ENCODE peak calls at places on chromosome 19, in nine cellular contexts. Q is endothelial cell; O is CD8-positive, alpha-beta T cell; C is iPS-NIHi11; L is activated naive CD4-positive, alpha-beta T cell treated with Interleukin-2 at 50 U/mL for 16 hours; M is T-helper 2 cell; I is amygdala; R is activated CD4-positive, CD25-positive, alpha-beta regulatory T cell treated with anti-CD3 and anti-CD28 coated beads, Interleukin-2, amount 50 U/mL, for 72 hours; K is GOT3. A is an unnamed sample.

GRCh38 chr19:2050991-2051770 is at the start of gene MKNK2:
- DNase-seq in Q (peak; percentile 99), O (peak; percentile 94), C (peak; percentile 94), L (peak; percentile 92), M (peak; percentile 88), I (peak; percentile 83), R (peak; percentile 99), K (peak; percentile 70), A (peak; percentile 96)

GRCh38 chr19:41893899-41894298 is 10.9 kb downstream of the ARHGEF1 start:
- DNase-seq in Q (no peak), O (no peak), C (peak; percentile 56), L (no peak), M (peak; percentile 75), I (no peak), R (no peak), K (no peak), A (no peak)

GRCh38 chr19:19366691-19367396 is 38.6 kb upstream of the GATAD2A start:
- DNase-seq in Q (peak; percentile 72), O (peak; percentile 66), C (peak; percentile 86), L (peak; percentile 74), M (peak; percentile 87), I (no peak), R (peak; percentile 77), K (no peak), A (peak; percentile 66)

GRCh38 chr19:5106361-5106760 is 137.4 kb downstream of the KDM4B start:
- DNase-seq in Q (no peak), O (no peak), C (no peak), L (no peak), M (no peak), I (no peak), R (no peak), K (no peak), A (no peak)

GRCh38 chr19:19538077-19538764 is at the start of gene CILP2:
- DNase-seq in Q (peak; percentile 57), O (peak; percentile 48), C (peak; percentile 92), L (peak; percentile 44), M (no peak), I (no peak), R (peak; percentile 60), K (no peak), A (no peak)

GRCh38 chr19:56595548-56595899 is 422 bp downstream of the ZNF71 start:
- DNase-seq in Q (no peak), O (no peak), C (no peak), L (no peak), M (no peak), I (no peak), R (no peak), K (no peak), A (no peak)

GRCh38 chr19:55310498-55310897 is 14.6 kb downstream of the TMEM150B start:
- DNase-seq in Q (no peak), O (no peak), C (no peak), L (no peak), M (no peak), I (no peak), R (no peak), K (no peak), A (no peak)

GRCh38 chr19:10812902-10813404 is 23.1 kb downstream of the TMED1 start:
- DNase-seq in Q (no peak), O (peak; percentile 28), C (no peak), L (peak; percentile 35), M (peak; percentile 54), I (no peak), R (no peak), K (peak; percentile 18), A (no peak)

GRCh38 chr19:34482380-34483250 is 1.1 kb downstream of the WTIP start:
- DNase-seq in Q (peak; percentile 49), O (no peak), C (peak; percentile 65), L (no peak), M (no peak), I (no peak), R (no peak), K (no peak), A (no peak)

GRCh38 chr19:14434157-14434501 is 1.0 kb downstream of the PKN1 start:
- DNase-seq in Q (no peak), O (no peak), C (no peak), L (no peak), M (no peak), I (no peak), R (no peak), K (no peak), A (no peak)

GRCh38 chr19:14113762-14114414 is 3.7 kb downstream of the PRKACA start:
- DNase-seq in Q (no peak), O (peak; percentile 22), C (no peak), L (peak; percentile 44), M (peak; percentile 56), I (no peak), R (peak; percentile 48), K (no peak), A (peak; percentile 30)

GRCh38 chr19:12733369-12733896 is 1.1 kb downstream of the TRIR start:
- DNase-seq in Q (no peak), O (peak; percentile 50), C (peak; percentile 50), L (peak; percentile 45), M (peak; percentile 79), I (no peak), R (peak; percentile 41), K (no peak), A (peak; percentile 41)

GRCh38 chr19:12937243-12938053 is 961 bp upstream of the CALR start:
- DNase-seq in Q (peak; percentile 49), O (peak; percentile 20), C (peak; percentile 41), L (no peak), M (peak; percentile 45), I (no peak), R (no peak), K (no peak), A (no peak)

GRCh38 chr19:42075616-42076374 is at the start of gene ZNF574:
- DNase-seq in Q (peak; percentile 96), O (peak; percentile 98), C (peak; percentile 97), L (peak; percentile 99), M (peak; percentile 100), I (peak; percentile 97), R (peak; percentile 98), K (peak; percentile 92), A (peak; percentile 98)

GRCh38 chr19:9881720-9882119 is 46.6 kb downstream of the PIN1 start:
- DNase-seq in Q (no peak), O (no peak), C (no peak), L (no peak), M (no peak), I (no peak), R (no peak), K (no peak), A (no peak)

GRCh38 chr19:4519521-4520277 is 1.4 kb upstream of the PLIN4 start:
- DNase-seq in Q (no peak), O (no peak), C (no peak), L (no peak), M (no peak), I (peak; percentile 18), R (no peak), K (no peak), A (no peak)

GRCh38 chr19:47229674-47230121 is 1.3 kb downstream of the BBC3 start:
- DNase-seq in Q (no peak), O (peak; percentile 37), C (no peak), L (no peak), M (peak; percentile 62), I (no peak), R (no peak), K (no peak), A (no peak)

GRCh38 chr19:16153582-16154336 is 10.3 kb downstream of the HSH2D start:
- DNase-seq in Q (no peak), O (no peak), C (peak; percentile 12), L (no peak), M (no peak), I (no peak), R (no peak), K (no peak), A (no peak)

GRCh38 chr19:39765091-39766076 is 13.3 kb upstream of the LEUTX start:
- DNase-seq in Q (peak; percentile 67), O (peak; percentile 42), C (peak; percentile 39), L (peak; percentile 40), M (peak; percentile 14), I (no peak), R (peak; percentile 37), K (no peak), A (peak; percentile 5)

GRCh38 chr19:53583181-53583580 is 45.2 kb downstream of the ZNF331 start:
- DNase-seq in Q (no peak), O (no peak), C (no peak), L (no peak), M (no peak), I (no peak), R (no peak), K (no peak), A (no peak)

GRCh38 chr19:48844472-48844871 is 8.2 kb upstream of the HSD17B14 start:
- DNase-seq in Q (no peak), O (no peak), C (peak; percentile 59), L (no peak), M (peak; percentile 58), I (no peak), R (no peak), K (no peak), A (no peak)

GRCh38 chr19:44738603-44739585 is 9.6 kb upstream of the BCL3 start:
- DNase-seq in Q (no peak), O (no peak), C (no peak), L (no peak), M (no peak), I (no peak), R (no peak), K (no peak), A (no peak)

GRCh38 chr19:15418112-15418587 is 638 bp downstream of the AKAP8L start:
- DNase-seq in Q (no peak), O (no peak), C (no peak), L (no peak), M (no peak), I (no peak), R (no peak), K (no peak), A (no peak)

GRCh38 chr19:48310227-48310626 is 15.1 kb upstream of the EMP3 start:
- DNase-seq in Q (no peak), O (no peak), C (no peak), L (no peak), M (no peak), I (no peak), R (no peak), K (no peak), A (no peak)

GRCh38 chr19:12954150-12954962 is 2.7 kb downstream of the GADD45GIP1 start:
- DNase-seq in Q (no peak), O (no peak), C (no peak), L (no peak), M (no peak), I (no peak), R (no peak), K (no peak), A (no peak)

GRCh38 chr19:8224394-8225145 is 15.4 kb downstream of the CERS4 start:
- DNase-seq in Q (no peak), O (no peak), C (no peak), L (no peak), M (no peak), I (no peak), R (no peak), K (no peak), A (no peak)

GRCh38 chr19:1364070-1364719 is 19.5 kb upstream of the NDUFS7 start:
- DNase-seq in Q (no peak), O (peak; percentile 24), C (no peak), L (no peak), M (no peak), I (no peak), R (no peak), K (no peak), A (no peak)